ENCODE peak calls at places on chromosomes 7 and 10, in nine cellular contexts. One of them, this sample, is unnamed. For H3K4me1 and H3K27me3, the result is how much of the 10 kb centered on the place peaks cover.

GRCh38 chr10:8840356-8840755 is 785.9 kb downstream of the GATA3 start:
- DNase-seq in CD4-positive, CD25-positive, alpha-beta regulatory T cell: no peak
- DNase-seq in right cardiac atrium: no peak
- DNase-seq in suprapubic skin: no peak
- DNase-seq in keratinocyte: no peak
- DNase-seq in IMR-90: no peak
- DNase-seq in SK-N-SH: no peak
- DNase-seq in CD8-positive, alpha-beta memory T cell: no peak
- DNase-seq in H9: peak
- DNase-seq in this sample: no peak

GRCh38 chr10:74206727-74207126 is 55.7 kb downstream of the ADK start:
- DNase-seq in H9: no peak
- DNase-seq in IMR-90: no peak
- DNase-seq in keratinocyte: no peak
- DNase-seq in right cardiac atrium: no peak
- DNase-seq in suprapubic skin: no peak
- DNase-seq in SK-N-SH: no peak
- DNase-seq in CD4-positive, CD25-positive, alpha-beta regulatory T cell: no peak
- DNase-seq in CD8-positive, alpha-beta memory T cell: no peak
- DNase-seq in this sample: no peak

GRCh38 chr7:104859754-104860426 is 154.1 kb upstream of the KMT2E start:
- DNase-seq in keratinocyte: no peak
- DNase-seq in right cardiac atrium: no peak
- DNase-seq in CD4-positive, CD25-positive, alpha-beta regulatory T cell: no peak
- DNase-seq in SK-N-SH: no peak
- DNase-seq in IMR-90: no peak
- DNase-seq in suprapubic skin: no peak
- DNase-seq in CD8-positive, alpha-beta memory T cell: no peak
- DNase-seq in H9: no peak
- DNase-seq in this sample: no peak

GRCh38 chr10:133032976-133033741 is 54.6 kb upstream of the ADGRA1 start:
- DNase-seq in SK-N-SH: no peak
- DNase-seq in keratinocyte: no peak
- DNase-seq in right cardiac atrium: no peak
- DNase-seq in H9: no peak
- DNase-seq in CD8-positive, alpha-beta memory T cell: no peak
- DNase-seq in IMR-90: no peak
- DNase-seq in CD4-positive, CD25-positive, alpha-beta regulatory T cell: no peak
- DNase-seq in suprapubic skin: no peak
- DNase-seq in this sample: no peak

GRCh38 chr7:91083855-91084644 is 180.2 kb upstream of the FZD1 start:
- DNase-seq in right cardiac atrium: peak
- DNase-seq in H9: no peak
- DNase-seq in suprapubic skin: no peak
- DNase-seq in keratinocyte: no peak
- DNase-seq in IMR-90: no peak
- DNase-seq in CD4-positive, CD25-positive, alpha-beta regulatory T cell: no peak
- DNase-seq in CD8-positive, alpha-beta memory T cell: no peak
- DNase-seq in SK-N-SH: peak
- DNase-seq in this sample: no peak

GRCh38 chr7:73891178-73891885 is 30.4 kb downstream of the TMEM270 start:
- DNase-seq in right cardiac atrium: no peak
- DNase-seq in CD4-positive, CD25-positive, alpha-beta regulatory T cell: no peak
- DNase-seq in keratinocyte: no peak
- DNase-seq in suprapubic skin: no peak
- DNase-seq in H9: peak
- DNase-seq in SK-N-SH: peak
- DNase-seq in CD8-positive, alpha-beta memory T cell: no peak
- DNase-seq in IMR-90: peak
- DNase-seq in this sample: no peak

GRCh38 chr10:17387861-17388503 is 66.4 kb downstream of the ST8SIA6 start:
- DNase-seq in suprapubic skin: no peak
- DNase-seq in IMR-90: no peak
- DNase-seq in keratinocyte: no peak
- DNase-seq in H9: no peak
- DNase-seq in right cardiac atrium: no peak
- DNase-seq in SK-N-SH: peak
- DNase-seq in CD4-positive, CD25-positive, alpha-beta regulatory T cell: no peak
- DNase-seq in CD8-positive, alpha-beta memory T cell: no peak
- DNase-seq in this sample: no peak

GRCh38 chr10:42367532-42368230 is 270.7 kb downstream of the ZNF33B start:
- DNase-seq in suprapubic skin: peak
- DNase-seq in IMR-90: peak
- DNase-seq in CD4-positive, CD25-positive, alpha-beta regulatory T cell: peak
- DNase-seq in SK-N-SH: peak
- DNase-seq in keratinocyte: no peak
- DNase-seq in H9: no peak
- DNase-seq in right cardiac atrium: peak
- DNase-seq in CD8-positive, alpha-beta memory T cell: no peak
- DNase-seq in this sample: no peak

GRCh38 chr7:86991844-86992243 is 67.6 kb downstream of the ELAPOR2 start:
- DNase-seq in keratinocyte: no peak
- DNase-seq in suprapubic skin: no peak
- DNase-seq in SK-N-SH: no peak
- DNase-seq in H9: no peak
- DNase-seq in CD4-positive, CD25-positive, alpha-beta regulatory T cell: no peak
- DNase-seq in IMR-90: no peak
- DNase-seq in right cardiac atrium: no peak
- DNase-seq in CD8-positive, alpha-beta memory T cell: no peak
- DNase-seq in this sample: no peak

GRCh38 chr7:30308392-30308791 is 24.0 kb downstream of the ZNRF2 start:
- DNase-seq in suprapubic skin: no peak
- DNase-seq in keratinocyte: no peak
- DNase-seq in CD4-positive, CD25-positive, alpha-beta regulatory T cell: peak
- DNase-seq in H9: no peak
- DNase-seq in CD8-positive, alpha-beta memory T cell: no peak
- DNase-seq in IMR-90: peak
- DNase-seq in right cardiac atrium: no peak
- DNase-seq in SK-N-SH: no peak
- DNase-seq in this sample: peak
- H3K4me1 ChIP-seq in suprapubic skin: under half
- H3K4me1 ChIP-seq in keratinocyte: under half
- H3K4me1 ChIP-seq in CD4-positive, CD25-positive, alpha-beta regulatory T cell: half or more
- H3K4me1 ChIP-seq in H9: under half
- H3K4me1 ChIP-seq in CD8-positive, alpha-beta memory T cell: under half
- H3K4me1 ChIP-seq in IMR-90: under half
- H3K4me1 ChIP-seq in right cardiac atrium: under half
- H3K4me1 ChIP-seq in SK-N-SH: under half
- H3K4me1 ChIP-seq in this sample: half or more

GRCh38 chr7:151883872-151884271 is 7.0 kb upstream of the PRKAG2 start:
- DNase-seq in right cardiac atrium: no peak
- DNase-seq in CD8-positive, alpha-beta memory T cell: no peak
- DNase-seq in keratinocyte: no peak
- DNase-seq in SK-N-SH: no peak
- DNase-seq in IMR-90: no peak
- DNase-seq in H9: no peak
- DNase-seq in suprapubic skin: peak
- DNase-seq in CD4-positive, CD25-positive, alpha-beta regulatory T cell: no peak
- DNase-seq in this sample: no peak

GRCh38 chr7:151877911-151878835 is 1.3 kb upstream of the PRKAG2 start:
- DNase-seq in CD4-positive, CD25-positive, alpha-beta regulatory T cell: no peak
- DNase-seq in suprapubic skin: no peak
- DNase-seq in H9: no peak
- DNase-seq in CD8-positive, alpha-beta memory T cell: no peak
- DNase-seq in IMR-90: no peak
- DNase-seq in keratinocyte: no peak
- DNase-seq in right cardiac atrium: no peak
- DNase-seq in SK-N-SH: peak
- DNase-seq in this sample: no peak

GRCh38 chr7:151882734-151883133 is 5.8 kb upstream of the PRKAG2 start:
- DNase-seq in suprapubic skin: no peak
- DNase-seq in keratinocyte: no peak
- DNase-seq in CD4-positive, CD25-positive, alpha-beta regulatory T cell: no peak
- DNase-seq in SK-N-SH: no peak
- DNase-seq in CD8-positive, alpha-beta memory T cell: no peak
- DNase-seq in right cardiac atrium: no peak
- DNase-seq in H9: no peak
- DNase-seq in IMR-90: no peak
- DNase-seq in this sample: no peak

GRCh38 chr7:151876899-151877777 is at the start of gene PRKAG2:
- DNase-seq in H9: peak
- DNase-seq in right cardiac atrium: peak
- DNase-seq in keratinocyte: no peak
- DNase-seq in CD8-positive, alpha-beta memory T cell: peak
- DNase-seq in CD4-positive, CD25-positive, alpha-beta regulatory T cell: peak
- DNase-seq in suprapubic skin: peak
- DNase-seq in IMR-90: no peak
- DNase-seq in SK-N-SH: peak
- DNase-seq in this sample: peak

DNA sequence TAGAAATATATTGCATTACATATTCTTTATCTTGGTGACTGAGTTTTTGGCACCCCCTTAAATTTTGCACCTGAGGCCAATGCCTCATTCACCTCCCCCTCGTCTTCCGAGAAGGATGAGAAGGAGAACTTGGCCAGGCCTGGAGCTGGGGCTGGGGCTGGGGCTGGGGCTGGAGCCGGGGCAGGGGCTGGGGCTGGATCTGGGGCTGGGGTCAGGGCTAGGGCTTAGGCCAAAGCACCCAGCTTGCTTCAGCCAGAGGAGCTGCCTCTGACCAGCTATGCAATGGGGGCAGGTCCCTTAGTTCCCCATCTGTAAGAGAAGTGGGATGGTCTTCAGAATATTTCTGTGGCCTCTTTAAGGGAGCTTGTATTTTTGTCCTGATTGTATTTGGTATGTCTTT is 3.8 kb upstream of the PRKAG2 start:
- DNase-seq in CD8-positive, alpha-beta memory T cell: no peak
- DNase-seq in right cardiac atrium: no peak
- DNase-seq in suprapubic skin: no peak
- DNase-seq in CD4-positive, CD25-positive, alpha-beta regulatory T cell: no peak
- DNase-seq in IMR-90: no peak
- DNase-seq in H9: no peak
- DNase-seq in SK-N-SH: no peak
- DNase-seq in keratinocyte: no peak
- DNase-seq in this sample: no peak
- H3K27me3 ChIP-seq in CD8-positive, alpha-beta memory T cell: under half
- H3K27me3 ChIP-seq in right cardiac atrium: under half
- H3K27me3 ChIP-seq in suprapubic skin: under half
- H3K27me3 ChIP-seq in CD4-positive, CD25-positive, alpha-beta regulatory T cell: under half
- H3K27me3 ChIP-seq in IMR-90: half or more
- H3K27me3 ChIP-seq in H9: under half
- H3K27me3 ChIP-seq in SK-N-SH: half or more
- H3K27me3 ChIP-seq in keratinocyte: half or more
- H3K27me3 ChIP-seq in this sample: under half

GRCh38 chr7:134730359-134730758 is 49.1 kb upstream of the CALD1 start:
- DNase-seq in keratinocyte: no peak
- DNase-seq in right cardiac atrium: no peak
- DNase-seq in CD8-positive, alpha-beta memory T cell: no peak
- DNase-seq in SK-N-SH: no peak
- DNase-seq in suprapubic skin: no peak
- DNase-seq in IMR-90: peak
- DNase-seq in H9: no peak
- DNase-seq in CD4-positive, CD25-positive, alpha-beta regulatory T cell: no peak
- DNase-seq in this sample: no peak
- H3K4me1 ChIP-seq in keratinocyte: under half
- H3K4me1 ChIP-seq in right cardiac atrium: under half
- H3K4me1 ChIP-seq in CD8-positive, alpha-beta memory T cell: under half
- H3K4me1 ChIP-seq in SK-N-SH: under half
- H3K4me1 ChIP-seq in suprapubic skin: under half
- H3K4me1 ChIP-seq in IMR-90: under half
- H3K4me1 ChIP-seq in H9: under half
- H3K4me1 ChIP-seq in CD4-positive, CD25-positive, alpha-beta regulatory T cell: under half
- H3K4me1 ChIP-seq in this sample: under half

DNA sequence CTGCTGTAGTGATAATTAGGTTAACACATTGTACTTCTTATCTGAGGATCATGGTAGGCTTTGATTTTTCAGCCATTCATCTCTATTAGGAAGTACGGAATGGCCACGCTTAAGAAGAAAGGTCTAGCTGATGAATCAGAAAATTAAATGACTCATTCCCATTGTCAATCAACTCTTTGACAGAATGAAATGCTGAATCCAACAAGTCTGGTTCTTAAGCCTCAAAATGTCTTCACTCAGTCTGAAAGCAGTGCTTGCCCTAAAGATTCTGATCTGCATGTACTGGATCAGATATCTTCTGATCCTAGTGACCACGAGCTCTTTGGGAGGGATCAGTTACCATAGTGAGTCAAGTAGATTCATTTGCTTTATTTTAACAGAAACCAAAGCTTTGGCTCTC is 5.7 kb upstream of the CELF2 start:
- DNase-seq in SK-N-SH: no peak
- DNase-seq in CD4-positive, CD25-positive, alpha-beta regulatory T cell: no peak
- DNase-seq in CD8-positive, alpha-beta memory T cell: no peak
- DNase-seq in H9: no peak
- DNase-seq in IMR-90: no peak
- DNase-seq in suprapubic skin: no peak
- DNase-seq in keratinocyte: no peak
- DNase-seq in right cardiac atrium: no peak
- DNase-seq in this sample: no peak
- H3K27me3 ChIP-seq in SK-N-SH: under half
- H3K27me3 ChIP-seq in CD4-positive, CD25-positive, alpha-beta regulatory T cell: half or more
- H3K27me3 ChIP-seq in CD8-positive, alpha-beta memory T cell: under half
- H3K27me3 ChIP-seq in H9: under half
- H3K27me3 ChIP-seq in IMR-90: under half
- H3K27me3 ChIP-seq in suprapubic skin: under half
- H3K27me3 ChIP-seq in keratinocyte: under half
- H3K27me3 ChIP-seq in right cardiac atrium: under half
- H3K27me3 ChIP-seq in this sample: under half

DNA sequence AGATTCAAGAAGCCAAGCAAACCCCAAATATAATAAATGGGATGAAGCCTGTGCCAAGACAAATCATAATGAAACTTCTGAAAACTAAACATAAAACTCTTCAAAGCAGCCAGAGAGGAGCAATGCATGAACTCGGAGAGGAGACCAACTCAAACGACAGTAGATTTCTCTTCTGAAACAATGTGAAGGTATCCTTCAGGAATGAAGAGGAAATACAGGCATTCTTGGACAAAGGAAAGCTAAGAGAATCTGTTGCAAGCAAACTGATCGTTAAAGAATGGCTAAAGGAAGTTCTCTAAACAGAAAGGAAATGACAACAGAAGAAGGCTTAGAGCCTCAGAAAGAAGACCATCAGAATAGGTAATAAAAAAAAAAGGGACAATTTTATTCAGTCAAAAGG is 6.6 kb downstream of the GNA12 start:
- DNase-seq in IMR-90: no peak
- DNase-seq in SK-N-SH: no peak
- DNase-seq in CD4-positive, CD25-positive, alpha-beta regulatory T cell: no peak
- DNase-seq in suprapubic skin: no peak
- DNase-seq in keratinocyte: no peak
- DNase-seq in right cardiac atrium: no peak
- DNase-seq in H9: no peak
- DNase-seq in CD8-positive, alpha-beta memory T cell: no peak
- DNase-seq in this sample: no peak
- H3K4me1 ChIP-seq in IMR-90: under half
- H3K4me1 ChIP-seq in SK-N-SH: under half
- H3K4me1 ChIP-seq in CD4-positive, CD25-positive, alpha-beta regulatory T cell: under half
- H3K4me1 ChIP-seq in suprapubic skin: under half
- H3K4me1 ChIP-seq in keratinocyte: under half
- H3K4me1 ChIP-seq in right cardiac atrium: under half
- H3K4me1 ChIP-seq in H9: under half
- H3K4me1 ChIP-seq in CD8-positive, alpha-beta memory T cell: under half
- H3K4me1 ChIP-seq in this sample: under half

GRCh38 chr7:21562385-21562784 is 19.5 kb downstream of the DNAH11 start:
- DNase-seq in keratinocyte: no peak
- DNase-seq in H9: no peak
- DNase-seq in right cardiac atrium: no peak
- DNase-seq in suprapubic skin: no peak
- DNase-seq in CD8-positive, alpha-beta memory T cell: no peak
- DNase-seq in IMR-90: no peak
- DNase-seq in CD4-positive, CD25-positive, alpha-beta regulatory T cell: no peak
- DNase-seq in SK-N-SH: no peak
- DNase-seq in this sample: no peak
- H3K27me3 ChIP-seq in keratinocyte: under half
- H3K27me3 ChIP-seq in H9: under half
- H3K27me3 ChIP-seq in right cardiac atrium: under half
- H3K27me3 ChIP-seq in suprapubic skin: under half
- H3K27me3 ChIP-seq in CD8-positive, alpha-beta memory T cell: under half
- H3K27me3 ChIP-seq in IMR-90: under half
- H3K27me3 ChIP-seq in CD4-positive, CD25-positive, alpha-beta regulatory T cell: under half
- H3K27me3 ChIP-seq in SK-N-SH: under half
- H3K27me3 ChIP-seq in this sample: under half